ENCODE peak calls at places on chromosomes 5 and 9, in nine cellular contexts. One of them, this sample, is unnamed.

GRCh38 chr5:35026941-35027340 is 20.8 kb downstream of the AGXT2 start:
- DNase-seq in HTR-8/SVneo: no peak
- DNase-seq in WERI-Rb-1: no peak
- DNase-seq in ELR: no peak
- DNase-seq in A673: no peak
- DNase-seq in activated CD4-positive, alpha-beta T cell treated with anti-CD3 and anti-CD28 coated beads for 48 hours: no peak
- DNase-seq in T-helper 1 cell: no peak
- DNase-seq in AG04450: no peak
- DNase-seq in HuH-7: no peak
- DNase-seq in this sample: no peak

GRCh38 chr5:146059349-146060220 is 45.8 kb downstream of the PLAC8L1 start:
- DNase-seq in HTR-8/SVneo: no peak
- DNase-seq in WERI-Rb-1: no peak
- DNase-seq in ELR: no peak
- DNase-seq in A673: no peak
- DNase-seq in activated CD4-positive, alpha-beta T cell treated with anti-CD3 and anti-CD28 coated beads for 48 hours: no peak
- DNase-seq in T-helper 1 cell: no peak
- DNase-seq in AG04450: no peak
- DNase-seq in HuH-7: no peak
- DNase-seq in this sample: no peak

GRCh38 chr5:65203746-65204145 is 278.0 kb downstream of the ADAMTS6 start:
- DNase-seq in HTR-8/SVneo: peak
- DNase-seq in WERI-Rb-1: no peak
- DNase-seq in ELR: peak
- DNase-seq in A673: no peak
- DNase-seq in activated CD4-positive, alpha-beta T cell treated with anti-CD3 and anti-CD28 coated beads for 48 hours: no peak
- DNase-seq in T-helper 1 cell: no peak
- DNase-seq in AG04450: peak
- DNase-seq in HuH-7: no peak
- DNase-seq in this sample: no peak

GRCh38 chr9:130461218-130461630 is 16.5 kb downstream of the ASS1 start:
- DNase-seq in HTR-8/SVneo: peak
- DNase-seq in WERI-Rb-1: peak
- DNase-seq in ELR: peak
- DNase-seq in A673: peak
- DNase-seq in activated CD4-positive, alpha-beta T cell treated with anti-CD3 and anti-CD28 coated beads for 48 hours: peak
- DNase-seq in T-helper 1 cell: peak
- DNase-seq in AG04450: no peak
- DNase-seq in HuH-7: peak
- DNase-seq in this sample: peak

GRCh38 chr9:28970241-28970654 is 1397.0 kb upstream of the C9orf72 start:
- DNase-seq in HTR-8/SVneo: no peak
- DNase-seq in WERI-Rb-1: no peak
- DNase-seq in ELR: no peak
- DNase-seq in A673: no peak
- DNase-seq in activated CD4-positive, alpha-beta T cell treated with anti-CD3 and anti-CD28 coated beads for 48 hours: no peak
- DNase-seq in T-helper 1 cell: no peak
- DNase-seq in AG04450: no peak
- DNase-seq in HuH-7: no peak
- DNase-seq in this sample: no peak

GRCh38 chr5:6900828-6901227 is 187.6 kb downstream of the TENT4A start:
- DNase-seq in HTR-8/SVneo: no peak
- DNase-seq in WERI-Rb-1: no peak
- DNase-seq in ELR: no peak
- DNase-seq in A673: no peak
- DNase-seq in activated CD4-positive, alpha-beta T cell treated with anti-CD3 and anti-CD28 coated beads for 48 hours: no peak
- DNase-seq in T-helper 1 cell: no peak
- DNase-seq in AG04450: no peak
- DNase-seq in HuH-7: peak
- DNase-seq in this sample: no peak

GRCh38 chr9:113151696-113152630 is 1.2 kb downstream of the SLC31A2 start:
- DNase-seq in HTR-8/SVneo: no peak
- DNase-seq in WERI-Rb-1: no peak
- DNase-seq in ELR: no peak
- DNase-seq in A673: no peak
- DNase-seq in activated CD4-positive, alpha-beta T cell treated with anti-CD3 and anti-CD28 coated beads for 48 hours: no peak
- DNase-seq in T-helper 1 cell: no peak
- DNase-seq in AG04450: no peak
- DNase-seq in HuH-7: no peak
- DNase-seq in this sample: no peak

GRCh38 chr9:111298831-111299603 is 31.0 kb downstream of the OR2K2 start:
- DNase-seq in HTR-8/SVneo: peak
- DNase-seq in WERI-Rb-1: no peak
- DNase-seq in ELR: peak
- DNase-seq in A673: peak
- DNase-seq in activated CD4-positive, alpha-beta T cell treated with anti-CD3 and anti-CD28 coated beads for 48 hours: no peak
- DNase-seq in T-helper 1 cell: no peak
- DNase-seq in AG04450: peak
- DNase-seq in HuH-7: peak
- DNase-seq in this sample: peak

GRCh38 chr5:151647320-151647861 is 39.3 kb downstream of the SPARC start:
- DNase-seq in HTR-8/SVneo: no peak
- DNase-seq in WERI-Rb-1: no peak
- DNase-seq in ELR: no peak
- DNase-seq in A673: no peak
- DNase-seq in activated CD4-positive, alpha-beta T cell treated with anti-CD3 and anti-CD28 coated beads for 48 hours: peak
- DNase-seq in T-helper 1 cell: no peak
- DNase-seq in AG04450: no peak
- DNase-seq in HuH-7: no peak
- DNase-seq in this sample: no peak

GRCh38 chr9:133149130-133150015 is 14.3 kb downstream of the GBGT1 start:
- DNase-seq in HTR-8/SVneo: peak
- DNase-seq in WERI-Rb-1: peak
- DNase-seq in ELR: peak
- DNase-seq in A673: peak
- DNase-seq in activated CD4-positive, alpha-beta T cell treated with anti-CD3 and anti-CD28 coated beads for 48 hours: peak
- DNase-seq in T-helper 1 cell: peak
- DNase-seq in AG04450: peak
- DNase-seq in HuH-7: peak
- DNase-seq in this sample: peak

GRCh38 chr5:122163151-122164069 is 34.1 kb downstream of the ZNF474 start:
- DNase-seq in HTR-8/SVneo: peak
- DNase-seq in WERI-Rb-1: no peak
- DNase-seq in ELR: peak
- DNase-seq in A673: peak
- DNase-seq in activated CD4-positive, alpha-beta T cell treated with anti-CD3 and anti-CD28 coated beads for 48 hours: no peak
- DNase-seq in T-helper 1 cell: no peak
- DNase-seq in AG04450: peak
- DNase-seq in HuH-7: no peak
- DNase-seq in this sample: peak

This sample was measured in NCI-H2171 treated with DMSO at 0.1 percent for 48 hours.